ENCODE peak calls at places on chromosomes 7 and 10, in four cellular contexts. O, Q, Z and G are unnamed samples.

GRCh38 chr10:127464561-127464960 is 84.5 kb upstream of the NPS start:
- DNase-seq in O (no peak), Z (no peak), Q (no peak), G (no peak)

GRCh38 chr7:142097571-142097970 is 13.9 kb upstream of the MGAM2 start:
- DNase-seq in O (no peak), Q (no peak), Z (no peak), G (no peak)

GRCh38 chr7:75820688-75821087 is 7.1 kb upstream of the CCL24 start:
- DNase-seq in Z (no peak), O (no peak), Q (no peak), G (no peak)

GRCh38 chr7:46534593-46535271 is 613.7 kb upstream of the IGFBP3 start:
- DNase-seq in O (peak; percentile 46), Z (peak; percentile 70), Q (peak; percentile 93), G (peak; percentile 26)

GRCh38 chr10:126058104-126058503 is 161.7 kb downstream of the FANK1 start:
- DNase-seq in Z (no peak), O (no peak), Q (no peak), G (no peak)

GRCh38 chr7:157250605-157251228 is 86.1 kb upstream of the DNAJB6 start:
- DNase-seq in O (peak; percentile 73), Z (peak; percentile 78), Q (peak; percentile 66), G (peak; percentile 51)

GRCh38 chr10:86413046-86413728 is 46.6 kb upstream of the GRID1 start:
- DNase-seq in Z (peak; percentile 80), Q (peak; percentile 59), O (no peak), G (no peak)

GRCh38 chr7:20201380-20201779 is 15.8 kb downstream of the MACC1 start:
- DNase-seq in Z (no peak), O (peak; percentile 56), Q (no peak), G (no peak)

GRCh38 chr10:128926693-128927092 is 540.3 kb upstream of the MGMT start:
- DNase-seq in Q (no peak), Z (no peak), O (no peak), G (no peak)

GRCh38 chr10:86829472-86829871 is 73.1 kb downstream of the BMPR1A start:
- DNase-seq in O (no peak), Q (no peak), Z (no peak), G (no peak)

GRCh38 chr10:93393231-93393630 is 88.9 kb downstream of the MYOF start:
- DNase-seq in Z (no peak), Q (no peak), O (no peak), G (no peak)

GRCh38 chr7:131327049-131327625 is 539 bp upstream of the MKLN1 start:
- DNase-seq in O (peak; percentile 57), Z (peak; percentile 91), Q (peak; percentile 79), G (no peak)

GRCh38 chr7:33108931-33109757 is at the start of gene RP9:
- DNase-seq in Z (peak; percentile 68), Q (peak; percentile 47), O (peak; percentile 91), G (peak; percentile 83)

GRCh38 chr10:91391915-91392314 is 18.2 kb upstream of the HECTD2 start:
- DNase-seq in Z (no peak), Q (no peak), O (no peak), G (no peak)

GRCh38 chr10:80070068-80070467 is 8.4 kb upstream of the TMEM254 start:
- DNase-seq in Z (no peak), O (no peak), Q (no peak), G (no peak)

GRCh38 chr7:16293669-16294425 is 127.5 kb downstream of the CRPPA start:
- DNase-seq in O (no peak), Z (no peak), Q (no peak), G (no peak)

GRCh38 chr7:461453-462172 is 58.0 kb downstream of the PDGFA start:
- DNase-seq in Z (peak; percentile 53), Q (no peak), O (no peak), G (no peak)

GRCh38 chr7:155785536-155785935 is 26.7 kb downstream of the SHH start:
- DNase-seq in Q (peak; percentile 45), O (no peak), Z (peak; percentile 87), G (no peak)

GRCh38 chr10:117543245-117543998 is 876 bp downstream of the EMX2 start:
- DNase-seq in Z (no peak), Q (no peak), O (peak; percentile 71), G (peak; percentile 63)

GRCh38 chr7:129950191-129950940 is 2.4 kb downstream of the UBE2H start:
- DNase-seq in O (no peak), Z (peak; percentile 52), Q (no peak), G (peak; percentile 33)

GRCh38 chr10:28624351-28624750 is 53.0 kb upstream of the BAMBI start:
- DNase-seq in Z (no peak), O (no peak), Q (no peak), G (no peak)

GRCh38 chr10:124296121-124296812 is 122.5 kb downstream of the OAT start:
- DNase-seq in O (peak; percentile 40), Z (no peak), Q (no peak), G (no peak)

GRCh38 chr7:27349621-27350020 is 107.0 kb downstream of the EVX1 start:
- DNase-seq in O (no peak), Z (no peak), Q (no peak), G (no peak)

GRCh38 chr10:82668266-82668665 is 793.3 kb downstream of the NRG3 start:
- DNase-seq in O (no peak), Z (no peak), Q (no peak), G (no peak)

GRCh38 chr10:11687779-11688447 is 54.3 kb upstream of the ECHDC3 start:
- DNase-seq in O (no peak), Z (no peak), Q (no peak), G (no peak)

GRCh38 chr7:17564678-17565209 is 266.3 kb downstream of the AHR start:
- DNase-seq in Q (peak; percentile 90), Z (peak; percentile 89), O (no peak), G (no peak)

GRCh38 chr7:146115665-146116451 is 743 bp upstream of the CNTNAP2 start:
- DNase-seq in Z (peak; percentile 63), O (peak; percentile 94), Q (no peak), G (peak; percentile 92)

GRCh38 chr10:62610649-62611229 is 193.8 kb upstream of the ADO start:
- DNase-seq in Z (peak; percentile 57), O (peak; percentile 84), Q (peak; percentile 47), G (peak; percentile 64)

GRCh38 chr7:78140109-78140508 is 341.5 kb downstream of the PHTF2 start:
- DNase-seq in O (no peak), Q (no peak), Z (peak; percentile 71), G (no peak)

GRCh38 chr10:99368646-99369045 is 39.5 kb downstream of the CNNM1 start:
- DNase-seq in Z (peak; percentile 56), Q (peak; percentile 43), O (no peak), G (no peak)

GRCh38 chr10:18334116-18334867 is 194.1 kb downstream of the CACNB2 start:
- DNase-seq in Z (no peak), O (no peak), Q (peak; percentile 18), G (no peak)

GRCh38 chr10:32618482-32618881 is 172.5 kb downstream of the CCDC7 start:
- DNase-seq in Q (no peak), Z (no peak), O (no peak), G (no peak)

GRCh38 chr7:37643876-37644275 is 39.7 kb upstream of the GPR141 start:
- DNase-seq in Z (no peak), Q (no peak), O (peak; percentile 82), G (peak; percentile 8)

GRCh38 chr7:33278095-33278494 is 148.7 kb downstream of the BBS9 start:
- DNase-seq in Q (no peak), O (no peak), Z (no peak), G (no peak)

GRCh38 chr10:77160679-77161078 is 476.9 kb downstream of the KCNMA1 start:
- DNase-seq in Q (peak; percentile 97), O (no peak), Z (peak; percentile 79), G (no peak)

GRCh38 chr10:10826125-10826524 is 191.5 kb upstream of the CELF2 start:
- DNase-seq in Q (peak; percentile 97), O (no peak), Z (peak; percentile 67), G (no peak)

GRCh38 chr7:7214398-7215347 is 32.3 kb downstream of the C1GALT1 start:
- DNase-seq in O (no peak), Q (no peak), Z (no peak), G (no peak)
- H3K23ac ChIP-seq in O (no peak overlapping the region), Q (no peak overlapping the region), Z (no peak overlapping the region), G (no peak overlapping the region)

GRCh38 chr7:80134536-80135305 is at the start of gene GNAI1:
- DNase-seq in Z (peak; percentile 87), O (peak; percentile 86), Q (peak; percentile 74), G (peak; percentile 79)
- H3K23ac ChIP-seq in Z (no peak within 1 kb of the TSS), O (no peak within 1 kb of the TSS), Q (peak within 1 kb of the TSS; percentile 100), G (peak within 1 kb of the TSS; percentile 93)

DNA sequence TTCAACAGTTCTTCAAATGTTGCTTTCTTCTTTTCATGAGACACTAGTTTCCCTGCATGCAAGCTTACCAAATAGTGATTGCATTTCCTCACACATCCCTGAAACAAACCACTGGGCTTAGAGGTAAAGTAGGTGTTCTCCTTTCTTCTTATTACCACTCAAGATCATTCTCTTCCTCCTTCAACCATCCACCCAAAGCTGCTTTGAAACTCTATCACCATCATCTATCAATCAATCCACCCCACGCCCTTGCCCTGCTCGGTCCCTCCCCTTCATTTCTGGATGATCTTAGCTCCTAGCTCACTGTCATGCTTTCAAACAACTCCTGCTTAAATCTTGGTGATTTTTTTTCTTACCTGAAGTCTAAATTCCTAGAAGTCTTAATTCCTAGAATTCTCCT is 18.9 kb downstream of the HYCC1 start:
- DNase-seq in O (no peak), Z (no peak), Q (no peak), G (no peak)
- H3K23ac ChIP-seq in O (no peak overlapping the region), Z (no peak overlapping the region), Q (no peak overlapping the region), G (no peak overlapping the region)

GRCh38 chr10:35336084-35336831 is at the start of gene CCNY:
- DNase-seq in O (peak; percentile 65), Q (peak; percentile 56), Z (peak; percentile 72), G (peak; percentile 62)
- H3K23ac ChIP-seq in O (no peak within 1 kb of the TSS), Q (peak within 1 kb of the TSS; percentile 94), Z (no peak within 1 kb of the TSS), G (peak within 1 kb of the TSS; percentile 98)

GRCh38 chr7:36305226-36305625 is 84.4 kb upstream of the ANLN start:
- DNase-seq in Q (no peak), O (no peak), Z (no peak), G (no peak)
- H3K23ac ChIP-seq in Q (no peak overlapping the region), O (no peak overlapping the region), Z (no peak overlapping the region), G (peak overlapping the region; percentile 22)

DNA sequence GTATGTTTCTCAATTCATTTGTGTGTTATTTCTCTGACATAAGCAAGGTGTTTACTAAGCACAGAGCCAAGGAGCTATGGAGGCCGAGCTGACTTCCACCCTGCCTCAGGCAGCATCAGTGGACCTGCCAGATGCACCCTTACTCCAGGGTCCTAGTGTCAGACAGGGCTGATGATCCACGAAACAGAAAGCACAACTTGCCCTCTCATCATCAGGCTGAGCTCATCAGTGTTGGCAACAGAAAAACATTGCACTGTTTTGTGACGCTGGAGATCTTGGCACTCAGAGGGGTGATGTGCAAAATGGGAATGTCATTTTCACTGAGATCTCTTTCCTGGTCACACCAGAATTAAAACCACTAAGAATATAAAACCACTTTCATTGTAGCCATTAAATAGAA is 201.8 kb downstream of the GLI3 start:
- DNase-seq in Z (no peak), O (no peak), Q (peak; percentile 7), G (no peak)
- H3K23ac ChIP-seq in Z (no peak overlapping the region), O (no peak overlapping the region), Q (no peak overlapping the region), G (no peak overlapping the region)

GRCh38 chr7:55019329-55019690 is 493 bp downstream of the EGFR start:
- DNase-seq in Z (peak; percentile 51), Q (no peak), O (no peak), G (peak; percentile 31)
- H3K23ac ChIP-seq in Z (no peak overlapping the region), Q (no peak overlapping the region), O (no peak overlapping the region), G (no peak overlapping the region)